ENCODE peak calls at places on chromosomes 3 and 15, in five cellular contexts. M, E, A, O and W are unnamed samples.
A peak's percentile ranks its signal among the peaks of the same experiment; 100 is the strongest.

GRCh38 chr3:195150194-195151118 is 120.5 kb downstream of the XXYLT1 start:
- DNase-seq in E (no peak), A (peak; percentile 87), O (peak; percentile 93), M (peak; percentile 91), W (peak; percentile 48)

GRCh38 chr3:7962244-7962643 is 539.4 kb upstream of the LMCD1 start:
- DNase-seq in E (no peak), A (no peak), O (no peak), M (no peak), W (no peak)

GRCh38 chr3:36597422-36597821 is 166.9 kb downstream of the DCLK3 start:
- DNase-seq in A (peak; percentile 12), E (peak; percentile 45), M (peak; percentile 21), O (no peak), W (peak; percentile 8)

GRCh38 chr3:45567730-45568172 is 26.8 kb upstream of the LIMD1 start:
- DNase-seq in O (peak; percentile 59), M (no peak), E (no peak), A (no peak), W (no peak)

GRCh38 chr3:132549890-132550578 is 47.0 kb upstream of the ACKR4 start:
- DNase-seq in E (no peak), M (no peak), A (peak; percentile 78), O (no peak), W (peak; percentile 82)

GRCh38 chr15:51108933-51109550 is 14.3 kb upstream of the TNFAIP8L3 start:
- DNase-seq in A (peak; percentile 97), M (peak; percentile 52), E (no peak), O (no peak), W (peak; percentile 91)

GRCh38 chr15:89569090-89569745 is 6.1 kb upstream of the TICRR start:
- DNase-seq in M (no peak), A (no peak), O (no peak), E (no peak), W (no peak)

GRCh38 chr3:131221731-131222130 is 159.8 kb upstream of the NUDT16 start:
- DNase-seq in O (no peak), M (no peak), A (peak; percentile 82), E (no peak), W (peak; percentile 86)

GRCh38 chr3:184235381-184236032 is 6.1 kb downstream of the VWA5B2 start:
- DNase-seq in A (no peak), E (no peak), O (no peak), M (no peak), W (no peak)

GRCh38 chr3:153165211-153165815 is 3.3 kb downstream of the RAP2B start:
- DNase-seq in O (no peak), E (no peak), A (peak; percentile 70), M (no peak), W (peak; percentile 26)

GRCh38 chr3:10017636-10018292 is 8.5 kb upstream of the FANCD2 start:
- DNase-seq in O (peak; percentile 59), E (peak; percentile 31), A (peak; percentile 51), M (no peak), W (peak; percentile 79)

GRCh38 chr15:100771745-100772144 is 107.9 kb upstream of the ALDH1A3 start:
- DNase-seq in E (no peak), O (no peak), A (no peak), M (no peak), W (peak; percentile 43)

GRCh38 chr15:48794697-48795134 is 16.2 kb downstream of the CEP152 start:
- DNase-seq in O (no peak), M (no peak), A (peak; percentile 47), E (no peak), W (peak; percentile 47)

GRCh38 chr3:29071077-29071634 is 209.7 kb upstream of the RBMS3 start:
- DNase-seq in O (no peak), E (no peak), A (peak; percentile 10), M (no peak), W (no peak)

GRCh38 chr3:190847423-190847822 is 15.1 kb downstream of the GMNC start:
- DNase-seq in O (no peak), A (no peak), E (no peak), M (no peak), W (peak; percentile 8)

GRCh38 chr3:194276768-194277546 is 74.2 kb downstream of the CPN2 start:
- DNase-seq in A (peak; percentile 71), E (no peak), O (peak; percentile 81), M (no peak), W (peak; percentile 72)

GRCh38 chr15:41169784-41170183 is 53.7 kb upstream of the INO80 start:
- DNase-seq in E (no peak), O (no peak), M (no peak), A (no peak), W (no peak)

GRCh38 chr15:57220220-57220619 is 156.1 kb upstream of the CGNL1 start:
- DNase-seq in O (no peak), E (no peak), M (no peak), A (peak; percentile 91), W (peak; percentile 94)

GRCh38 chr3:188358787-188359493 is 205.0 kb downstream of the LPP start:
- DNase-seq in O (no peak), A (no peak), E (no peak), M (no peak), W (no peak)

GRCh38 chr3:135020181-135020580 is 225.1 kb downstream of the EPHB1 start:
- DNase-seq in O (no peak), E (no peak), M (no peak), A (no peak), W (peak; percentile 25)

GRCh38 chr3:35664460-35664919 is 25.2 kb downstream of the ARPP21 start:
- DNase-seq in A (peak; percentile 44), M (peak; percentile 92), E (peak; percentile 53), O (peak; percentile 62), W (no peak)

GRCh38 chr3:24100694-24101402 is 155.8 kb downstream of the NR1D2 start:
- DNase-seq in M (no peak), A (peak; percentile 28), O (no peak), E (peak; percentile 32), W (peak; percentile 34)

GRCh38 chr15:27271258-27271657 is 300.3 kb downstream of the GABRG3 start:
- DNase-seq in O (no peak), E (no peak), A (no peak), M (no peak), W (no peak)

GRCh38 chr3:179973024-179973423 is 63.7 kb downstream of the PEX5L start:
- DNase-seq in E (no peak), M (no peak), O (no peak), A (peak; percentile 33), W (no peak)

GRCh38 chr15:49718234-49718633 is 97.4 kb downstream of the DTWD1 start:
- DNase-seq in A (peak; percentile 91), O (no peak), M (no peak), E (no peak), W (peak; percentile 83)

GRCh38 chr3:99920530-99921376 is 103.1 kb downstream of the CMSS1 start:
- DNase-seq in A (peak; percentile 73), M (no peak), E (no peak), O (peak; percentile 86), W (peak; percentile 72)

GRCh38 chr15:70826634-70827033 is 27.3 kb downstream of the LARP6 start:
- DNase-seq in E (no peak), A (peak; percentile 89), O (peak; percentile 80), M (no peak), W (peak; percentile 94)

GRCh38 chr3:86990171-86990733 is 697 bp downstream of the VGLL3 start:
- DNase-seq in E (no peak), M (no peak), O (peak; percentile 71), A (no peak), W (no peak)

GRCh38 chr3:134624537-134625287 is 26.1 kb downstream of the KY start:
- DNase-seq in O (no peak), M (no peak), A (no peak), E (no peak), W (no peak)

GRCh38 chr3:156974931-156975330 is 148.8 kb downstream of the LEKR1 start:
- DNase-seq in M (no peak), O (no peak), A (no peak), E (no peak), W (no peak)

DNA sequence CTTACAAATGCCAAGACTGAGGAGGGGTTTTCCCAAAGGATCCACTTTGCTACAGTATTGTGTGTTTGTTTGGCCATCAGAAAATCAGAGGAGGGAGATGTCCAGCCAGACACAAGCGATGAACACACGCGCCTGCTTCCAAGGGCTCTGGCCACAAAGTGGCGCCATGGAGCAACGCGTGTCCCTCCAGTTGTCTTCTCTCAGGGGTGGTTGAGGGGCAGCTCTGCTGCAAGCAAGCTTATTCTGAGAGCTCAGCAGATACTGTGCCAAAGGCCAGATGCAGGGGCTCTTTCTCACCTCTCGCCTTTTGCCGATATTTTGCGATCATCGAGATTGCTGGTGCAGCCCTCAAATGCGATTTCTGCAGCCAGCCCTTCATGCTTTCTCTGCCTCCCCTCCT is 88.9 kb upstream of the OSBPL11 start:
- DNase-seq in A (peak; percentile 12), M (no peak), O (peak; percentile 74), E (no peak), W (peak; percentile 24)
- TF ChIP-seq CTCF in A (peak; percentile 34), M (peak; percentile 53), O (no peak), E (peak; percentile 51), W (peak; percentile 35)

DNA sequence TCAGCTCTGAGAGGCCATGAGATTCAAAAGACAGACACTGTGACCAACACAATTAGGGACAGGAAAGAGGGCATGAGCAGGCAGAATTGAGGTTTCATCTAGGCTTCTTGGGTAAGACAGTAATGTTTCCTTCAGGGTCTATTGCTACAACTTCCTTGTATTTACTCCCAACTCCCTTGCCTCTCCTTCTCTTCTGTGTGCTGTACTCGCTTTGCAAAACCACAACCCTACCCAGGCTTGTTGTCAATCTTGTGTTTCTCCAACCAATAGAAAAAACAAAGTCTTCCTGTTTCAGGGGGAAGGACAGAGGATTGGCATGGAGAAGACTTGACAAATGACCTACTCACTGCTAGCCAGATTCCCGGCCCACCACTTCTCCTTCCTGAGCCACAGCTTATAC is 36.3 kb upstream of the MASP1 start:
- DNase-seq in O (no peak), A (no peak), M (no peak), E (no peak), W (no peak)
- H3K4me3 ChIP-seq in O (no peak overlapping the region), A (no peak overlapping the region), M (no peak overlapping the region), E (no peak overlapping the region), W (no peak overlapping the region)

GRCh38 chr3:50271314-50272072 is 2.5 kb downstream of the SEMA3B start:
- DNase-seq in A (no peak), M (no peak), E (no peak), O (no peak), W (no peak)

GRCh38 chr3:50269977-50270413 is 1.0 kb downstream of the SEMA3B start:
- DNase-seq in A (peak; percentile 45), M (no peak), O (no peak), E (no peak), W (peak; percentile 47)

GRCh38 chr3:50270841-50271240 is 1.9 kb downstream of the SEMA3B start:
- DNase-seq in E (no peak), A (no peak), O (no peak), M (no peak), W (no peak)

GRCh38 chr3:50269460-50269859 is 513 bp downstream of the SEMA3B start:
- DNase-seq in A (no peak), M (no peak), E (no peak), O (no peak), W (no peak)

DNA sequence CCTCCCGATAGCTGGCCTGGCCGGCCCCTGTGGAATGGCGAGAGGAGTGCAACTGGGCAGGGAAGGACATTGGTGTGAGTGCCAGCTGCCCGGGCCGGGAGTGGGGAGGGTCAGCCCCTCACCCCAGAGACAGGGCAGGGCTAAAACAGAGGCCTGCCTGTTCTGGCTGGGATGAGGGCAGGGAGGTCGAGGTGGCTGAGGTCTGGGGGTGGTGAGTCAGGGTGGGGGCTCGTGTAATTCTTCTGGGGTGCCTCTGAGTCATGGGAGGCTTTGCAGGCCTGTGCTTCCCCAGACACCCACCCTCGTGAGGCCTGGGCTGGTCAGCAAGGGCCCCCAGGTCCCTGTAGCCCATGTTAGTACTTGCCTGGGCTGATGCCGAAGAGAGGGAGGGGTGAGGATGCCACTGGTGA is 1.5 kb downstream of the SEMA3B start:
- DNase-seq in O (no peak), M (no peak), A (no peak), E (no peak), W (no peak)
- TF ChIP-seq CTCF in O (no peak), M (no peak), A (no peak), E (no peak), W (no peak)

GRCh38 chr3:139676634-139677197 is 1.1 kb downstream of the NMNAT3 start:
- DNase-seq in A (no peak), O (no peak), E (no peak), M (no peak), W (no peak)
- H3K4me3 ChIP-seq in A (no peak overlapping the region), O (peak overlapping the region; percentile 80), E (peak overlapping the region; percentile 76), M (peak overlapping the region; percentile 77), W (no peak overlapping the region)